ENCODE peak calls at places on chromosomes 2 and 18, in nine cellular contexts. One of them, this sample, is unnamed.

GRCh38 chr18:475202-475624 is 25.3 kb downstream of the COLEC12 start:
- DNase-seq in ELR: peak; percentile 91
- DNase-seq in stimulated activated CD8-positive, alpha-beta memory T cell treated with anti-CD3 and anti-CD28 coated beads, Interleukin-4, amount 100 ng/mL, for 1 hour: no peak
- DNase-seq in left ventricle myocardium superior: peak; percentile 44
- DNase-seq in WTC11: peak; percentile 48
- DNase-seq in endodermal cell: peak; percentile 87
- DNase-seq in bronchial epithelial cell: no peak
- DNase-seq in CD14-positive monocyte: no peak
- DNase-seq in pancreas: no peak
- DNase-seq in this sample: peak; percentile 95

GRCh38 chr2:201006704-201007103 is 43.2 kb upstream of the ORC2 start:
- DNase-seq in ELR: no peak
- DNase-seq in stimulated activated CD8-positive, alpha-beta memory T cell treated with anti-CD3 and anti-CD28 coated beads, Interleukin-4, amount 100 ng/mL, for 1 hour: no peak
- DNase-seq in left ventricle myocardium superior: no peak
- DNase-seq in WTC11: no peak
- DNase-seq in endodermal cell: no peak
- DNase-seq in bronchial epithelial cell: no peak
- DNase-seq in CD14-positive monocyte: no peak
- DNase-seq in pancreas: no peak
- DNase-seq in this sample: no peak

GRCh38 chr2:216857131-216857550 is 2.7 kb downstream of the TNP1 start:
- DNase-seq in ELR: peak; percentile 58
- DNase-seq in stimulated activated CD8-positive, alpha-beta memory T cell treated with anti-CD3 and anti-CD28 coated beads, Interleukin-4, amount 100 ng/mL, for 1 hour: no peak
- DNase-seq in left ventricle myocardium superior: no peak
- DNase-seq in WTC11: no peak
- DNase-seq in endodermal cell: no peak
- DNase-seq in bronchial epithelial cell: peak; percentile 56
- DNase-seq in CD14-positive monocyte: no peak
- DNase-seq in pancreas: no peak
- DNase-seq in this sample: no peak

GRCh38 chr18:41887100-41887499 is 67.9 kb upstream of the PIK3C3 start:
- DNase-seq in ELR: no peak
- DNase-seq in stimulated activated CD8-positive, alpha-beta memory T cell treated with anti-CD3 and anti-CD28 coated beads, Interleukin-4, amount 100 ng/mL, for 1 hour: no peak
- DNase-seq in left ventricle myocardium superior: no peak
- DNase-seq in WTC11: no peak
- DNase-seq in endodermal cell: no peak
- DNase-seq in bronchial epithelial cell: no peak
- DNase-seq in CD14-positive monocyte: no peak
- DNase-seq in pancreas: no peak
- DNase-seq in this sample: no peak

GRCh38 chr2:236334122-236334876 is 70.1 kb upstream of the ASB18 start:
- DNase-seq in ELR: no peak
- DNase-seq in stimulated activated CD8-positive, alpha-beta memory T cell treated with anti-CD3 and anti-CD28 coated beads, Interleukin-4, amount 100 ng/mL, for 1 hour: no peak
- DNase-seq in left ventricle myocardium superior: peak; percentile 71
- DNase-seq in WTC11: no peak
- DNase-seq in endodermal cell: no peak
- DNase-seq in bronchial epithelial cell: no peak
- DNase-seq in CD14-positive monocyte: no peak
- DNase-seq in pancreas: no peak
- DNase-seq in this sample: no peak

GRCh38 chr2:174771136-174771535 is 6.9 kb upstream of the CHRNA1 start:
- DNase-seq in ELR: no peak
- DNase-seq in stimulated activated CD8-positive, alpha-beta memory T cell treated with anti-CD3 and anti-CD28 coated beads, Interleukin-4, amount 100 ng/mL, for 1 hour: no peak
- DNase-seq in left ventricle myocardium superior: no peak
- DNase-seq in WTC11: no peak
- DNase-seq in endodermal cell: peak; percentile 32
- DNase-seq in bronchial epithelial cell: no peak
- DNase-seq in CD14-positive monocyte: no peak
- DNase-seq in pancreas: no peak
- DNase-seq in this sample: no peak

GRCh38 chr2:162007447-162008040 is 66.5 kb downstream of the DPP4 start:
- DNase-seq in ELR: peak; percentile 48
- DNase-seq in stimulated activated CD8-positive, alpha-beta memory T cell treated with anti-CD3 and anti-CD28 coated beads, Interleukin-4, amount 100 ng/mL, for 1 hour: no peak
- DNase-seq in left ventricle myocardium superior: no peak
- DNase-seq in WTC11: no peak
- DNase-seq in endodermal cell: no peak
- DNase-seq in bronchial epithelial cell: peak; percentile 30
- DNase-seq in CD14-positive monocyte: no peak
- DNase-seq in pancreas: no peak
- DNase-seq in this sample: no peak

GRCh38 chr2:160324161-160324768 is 124.2 kb upstream of the ITGB6 start:
- DNase-seq in ELR: peak; percentile 68
- DNase-seq in stimulated activated CD8-positive, alpha-beta memory T cell treated with anti-CD3 and anti-CD28 coated beads, Interleukin-4, amount 100 ng/mL, for 1 hour: no peak
- DNase-seq in left ventricle myocardium superior: peak; percentile 61
- DNase-seq in WTC11: peak; percentile 51
- DNase-seq in endodermal cell: peak; percentile 74
- DNase-seq in bronchial epithelial cell: peak; percentile 53
- DNase-seq in CD14-positive monocyte: peak; percentile 49
- DNase-seq in pancreas: peak; percentile 65
- DNase-seq in this sample: no peak

GRCh38 chr2:64914247-64914646 is 75.0 kb upstream of the SLC1A4 start:
- DNase-seq in ELR: no peak
- DNase-seq in stimulated activated CD8-positive, alpha-beta memory T cell treated with anti-CD3 and anti-CD28 coated beads, Interleukin-4, amount 100 ng/mL, for 1 hour: no peak
- DNase-seq in left ventricle myocardium superior: no peak
- DNase-seq in WTC11: no peak
- DNase-seq in endodermal cell: no peak
- DNase-seq in bronchial epithelial cell: no peak
- DNase-seq in CD14-positive monocyte: no peak
- DNase-seq in pancreas: no peak
- DNase-seq in this sample: no peak

GRCh38 chr2:193276988-193277387 is 1082.3 kb upstream of the TMEFF2 start:
- DNase-seq in ELR: no peak
- DNase-seq in stimulated activated CD8-positive, alpha-beta memory T cell treated with anti-CD3 and anti-CD28 coated beads, Interleukin-4, amount 100 ng/mL, for 1 hour: no peak
- DNase-seq in left ventricle myocardium superior: no peak
- DNase-seq in WTC11: no peak
- DNase-seq in endodermal cell: no peak
- DNase-seq in bronchial epithelial cell: no peak
- DNase-seq in CD14-positive monocyte: no peak
- DNase-seq in pancreas: no peak
- DNase-seq in this sample: no peak

GRCh38 chr18:34697891-34698290 is 12.2 kb upstream of the DTNA start:
- DNase-seq in ELR: no peak
- DNase-seq in stimulated activated CD8-positive, alpha-beta memory T cell treated with anti-CD3 and anti-CD28 coated beads, Interleukin-4, amount 100 ng/mL, for 1 hour: no peak
- DNase-seq in left ventricle myocardium superior: no peak
- DNase-seq in WTC11: no peak
- DNase-seq in endodermal cell: no peak
- DNase-seq in bronchial epithelial cell: peak; percentile 99
- DNase-seq in CD14-positive monocyte: no peak
- DNase-seq in pancreas: no peak
- DNase-seq in this sample: no peak

GRCh38 chr2:231710751-231711676 is 2.7 kb downstream of the PTMA start:
- DNase-seq in ELR: peak; percentile 54
- DNase-seq in stimulated activated CD8-positive, alpha-beta memory T cell treated with anti-CD3 and anti-CD28 coated beads, Interleukin-4, amount 100 ng/mL, for 1 hour: no peak
- DNase-seq in left ventricle myocardium superior: peak; percentile 61
- DNase-seq in WTC11: no peak
- DNase-seq in endodermal cell: peak; percentile 66
- DNase-seq in bronchial epithelial cell: no peak
- DNase-seq in CD14-positive monocyte: no peak
- DNase-seq in pancreas: peak; percentile 71
- DNase-seq in this sample: peak; percentile 68

GRCh38 chr2:226611944-226612318 is 187.7 kb downstream of the IRS1 start:
- DNase-seq in ELR: peak; percentile 91
- DNase-seq in stimulated activated CD8-positive, alpha-beta memory T cell treated with anti-CD3 and anti-CD28 coated beads, Interleukin-4, amount 100 ng/mL, for 1 hour: no peak
- DNase-seq in left ventricle myocardium superior: no peak
- DNase-seq in WTC11: no peak
- DNase-seq in endodermal cell: no peak
- DNase-seq in bronchial epithelial cell: peak; percentile 97
- DNase-seq in CD14-positive monocyte: no peak
- DNase-seq in pancreas: no peak
- DNase-seq in this sample: no peak

GRCh38 chr2:130727286-130727924 is 1.5 kb upstream of the GPR148 start:
- DNase-seq in ELR: peak; percentile 79
- DNase-seq in stimulated activated CD8-positive, alpha-beta memory T cell treated with anti-CD3 and anti-CD28 coated beads, Interleukin-4, amount 100 ng/mL, for 1 hour: peak; percentile 80
- DNase-seq in left ventricle myocardium superior: peak; percentile 85
- DNase-seq in WTC11: peak; percentile 95
- DNase-seq in endodermal cell: peak; percentile 99
- DNase-seq in bronchial epithelial cell: peak; percentile 65
- DNase-seq in CD14-positive monocyte: peak; percentile 43
- DNase-seq in pancreas: peak; percentile 93
- DNase-seq in this sample: peak; percentile 97

GRCh38 chr2:169091761-169092523 is 22.6 kb downstream of the DHRS9 start:
- DNase-seq in ELR: peak; percentile 43
- DNase-seq in stimulated activated CD8-positive, alpha-beta memory T cell treated with anti-CD3 and anti-CD28 coated beads, Interleukin-4, amount 100 ng/mL, for 1 hour: no peak
- DNase-seq in left ventricle myocardium superior: no peak
- DNase-seq in WTC11: no peak
- DNase-seq in endodermal cell: no peak
- DNase-seq in bronchial epithelial cell: peak; percentile 94
- DNase-seq in CD14-positive monocyte: no peak
- DNase-seq in pancreas: no peak
- DNase-seq in this sample: no peak

GRCh38 chr18:49663755-49664085 is 101.9 kb downstream of the LIPG start:
- DNase-seq in ELR: no peak
- DNase-seq in stimulated activated CD8-positive, alpha-beta memory T cell treated with anti-CD3 and anti-CD28 coated beads, Interleukin-4, amount 100 ng/mL, for 1 hour: no peak
- DNase-seq in left ventricle myocardium superior: no peak
- DNase-seq in WTC11: no peak
- DNase-seq in endodermal cell: no peak
- DNase-seq in bronchial epithelial cell: no peak
- DNase-seq in CD14-positive monocyte: no peak
- DNase-seq in pancreas: no peak
- DNase-seq in this sample: no peak

GRCh38 chr2:3487432-3487831 is 31.9 kb downstream of the ADI1 start:
- DNase-seq in ELR: no peak
- DNase-seq in stimulated activated CD8-positive, alpha-beta memory T cell treated with anti-CD3 and anti-CD28 coated beads, Interleukin-4, amount 100 ng/mL, for 1 hour: no peak
- DNase-seq in left ventricle myocardium superior: peak; percentile 62
- DNase-seq in WTC11: no peak
- DNase-seq in endodermal cell: no peak
- DNase-seq in bronchial epithelial cell: no peak
- DNase-seq in CD14-positive monocyte: no peak
- DNase-seq in pancreas: no peak
- DNase-seq in this sample: no peak

GRCh38 chr2:238286987-238287386 is 1.4 kb downstream of the PER2 start:
- DNase-seq in ELR: no peak
- DNase-seq in stimulated activated CD8-positive, alpha-beta memory T cell treated with anti-CD3 and anti-CD28 coated beads, Interleukin-4, amount 100 ng/mL, for 1 hour: no peak
- DNase-seq in left ventricle myocardium superior: peak; percentile 32
- DNase-seq in WTC11: no peak
- DNase-seq in endodermal cell: no peak
- DNase-seq in bronchial epithelial cell: peak; percentile 8
- DNase-seq in CD14-positive monocyte: no peak
- DNase-seq in pancreas: no peak
- DNase-seq in this sample: no peak

GRCh38 chr2:70089220-70089945 is 2.1 kb downstream of the PCBP1 start:
- DNase-seq in ELR: peak; percentile 38
- DNase-seq in stimulated activated CD8-positive, alpha-beta memory T cell treated with anti-CD3 and anti-CD28 coated beads, Interleukin-4, amount 100 ng/mL, for 1 hour: no peak
- DNase-seq in left ventricle myocardium superior: no peak
- DNase-seq in WTC11: peak; percentile 65
- DNase-seq in endodermal cell: peak; percentile 84
- DNase-seq in bronchial epithelial cell: no peak
- DNase-seq in CD14-positive monocyte: no peak
- DNase-seq in pancreas: no peak
- DNase-seq in this sample: no peak

GRCh38 chr2:73984203-73984921 is at the start of gene TET3:
- DNase-seq in ELR: peak; percentile 64
- DNase-seq in stimulated activated CD8-positive, alpha-beta memory T cell treated with anti-CD3 and anti-CD28 coated beads, Interleukin-4, amount 100 ng/mL, for 1 hour: peak; percentile 48
- DNase-seq in left ventricle myocardium superior: peak; percentile 80
- DNase-seq in WTC11: peak; percentile 49
- DNase-seq in endodermal cell: peak; percentile 79
- DNase-seq in bronchial epithelial cell: no peak
- DNase-seq in CD14-positive monocyte: no peak
- DNase-seq in pancreas: peak; percentile 80
- DNase-seq in this sample: no peak

GRCh38 chr2:37506407-37507068 is 162.1 kb downstream of the QPCT start:
- DNase-seq in ELR: no peak
- DNase-seq in stimulated activated CD8-positive, alpha-beta memory T cell treated with anti-CD3 and anti-CD28 coated beads, Interleukin-4, amount 100 ng/mL, for 1 hour: no peak
- DNase-seq in left ventricle myocardium superior: no peak
- DNase-seq in WTC11: no peak
- DNase-seq in endodermal cell: no peak
- DNase-seq in bronchial epithelial cell: no peak
- DNase-seq in CD14-positive monocyte: no peak
- DNase-seq in pancreas: no peak
- DNase-seq in this sample: peak; percentile 58

GRCh38 chr2:239043326-239043725 is 195.4 kb downstream of the TWIST2 start:
- DNase-seq in ELR: no peak
- DNase-seq in stimulated activated CD8-positive, alpha-beta memory T cell treated with anti-CD3 and anti-CD28 coated beads, Interleukin-4, amount 100 ng/mL, for 1 hour: no peak
- DNase-seq in left ventricle myocardium superior: no peak
- DNase-seq in WTC11: no peak
- DNase-seq in endodermal cell: no peak
- DNase-seq in bronchial epithelial cell: no peak
- DNase-seq in CD14-positive monocyte: peak; percentile 39
- DNase-seq in pancreas: no peak
- DNase-seq in this sample: no peak

GRCh38 chr2:217902281-217903141 is 100.3 kb downstream of the TNS1 start:
- DNase-seq in ELR: peak; percentile 39
- DNase-seq in stimulated activated CD8-positive, alpha-beta memory T cell treated with anti-CD3 and anti-CD28 coated beads, Interleukin-4, amount 100 ng/mL, for 1 hour: no peak
- DNase-seq in left ventricle myocardium superior: peak; percentile 87
- DNase-seq in WTC11: no peak
- DNase-seq in endodermal cell: no peak
- DNase-seq in bronchial epithelial cell: peak; percentile 90
- DNase-seq in CD14-positive monocyte: peak; percentile 99
- DNase-seq in pancreas: peak; percentile 80
- DNase-seq in this sample: no peak

GRCh38 chr2:127675335-127676261 is at the start of gene LIMS2:
- DNase-seq in ELR: peak; percentile 75
- DNase-seq in stimulated activated CD8-positive, alpha-beta memory T cell treated with anti-CD3 and anti-CD28 coated beads, Interleukin-4, amount 100 ng/mL, for 1 hour: no peak
- DNase-seq in left ventricle myocardium superior: peak; percentile 78
- DNase-seq in WTC11: peak; percentile 52
- DNase-seq in endodermal cell: peak; percentile 82
- DNase-seq in bronchial epithelial cell: no peak
- DNase-seq in CD14-positive monocyte: no peak
- DNase-seq in pancreas: peak; percentile 70
- DNase-seq in this sample: peak; percentile 74

GRCh38 chr2:187499941-187500532 is 52.0 kb upstream of the CALCRL start:
- DNase-seq in ELR: peak; percentile 77
- DNase-seq in stimulated activated CD8-positive, alpha-beta memory T cell treated with anti-CD3 and anti-CD28 coated beads, Interleukin-4, amount 100 ng/mL, for 1 hour: no peak
- DNase-seq in left ventricle myocardium superior: peak; percentile 37
- DNase-seq in WTC11: peak; percentile 67
- DNase-seq in endodermal cell: peak; percentile 82
- DNase-seq in bronchial epithelial cell: peak; percentile 48
- DNase-seq in CD14-positive monocyte: peak; percentile 50
- DNase-seq in pancreas: no peak
- DNase-seq in this sample: peak; percentile 55

GRCh38 chr18:30177056-30177455 is 865.5 kb downstream of the DSC3 start:
- DNase-seq in ELR: peak; percentile 61
- DNase-seq in stimulated activated CD8-positive, alpha-beta memory T cell treated with anti-CD3 and anti-CD28 coated beads, Interleukin-4, amount 100 ng/mL, for 1 hour: no peak
- DNase-seq in left ventricle myocardium superior: no peak
- DNase-seq in WTC11: no peak
- DNase-seq in endodermal cell: no peak
- DNase-seq in bronchial epithelial cell: peak; percentile 42
- DNase-seq in CD14-positive monocyte: no peak
- DNase-seq in pancreas: no peak
- DNase-seq in this sample: no peak

GRCh38 chr2:33291278-33292013 is 185.0 kb upstream of the RASGRP3 start:
- DNase-seq in ELR: peak; percentile 56
- DNase-seq in stimulated activated CD8-positive, alpha-beta memory T cell treated with anti-CD3 and anti-CD28 coated beads, Interleukin-4, amount 100 ng/mL, for 1 hour: no peak
- DNase-seq in left ventricle myocardium superior: no peak
- DNase-seq in WTC11: no peak
- DNase-seq in endodermal cell: no peak
- DNase-seq in bronchial epithelial cell: peak; percentile 96
- DNase-seq in CD14-positive monocyte: no peak
- DNase-seq in pancreas: no peak
- DNase-seq in this sample: no peak

GRCh38 chr2:44953686-44953976 is 12.1 kb downstream of the SIX3 start:
- DNase-seq in ELR: no peak
- DNase-seq in stimulated activated CD8-positive, alpha-beta memory T cell treated with anti-CD3 and anti-CD28 coated beads, Interleukin-4, amount 100 ng/mL, for 1 hour: no peak
- DNase-seq in left ventricle myocardium superior: no peak
- DNase-seq in WTC11: no peak
- DNase-seq in endodermal cell: peak; percentile 40
- DNase-seq in bronchial epithelial cell: no peak
- DNase-seq in CD14-positive monocyte: no peak
- DNase-seq in pancreas: no peak
- DNase-seq in this sample: no peak

GRCh38 chr2:99837103-99837591 is 305.2 kb downstream of the AFF3 start:
- DNase-seq in ELR: no peak
- DNase-seq in stimulated activated CD8-positive, alpha-beta memory T cell treated with anti-CD3 and anti-CD28 coated beads, Interleukin-4, amount 100 ng/mL, for 1 hour: no peak
- DNase-seq in left ventricle myocardium superior: no peak
- DNase-seq in WTC11: no peak
- DNase-seq in endodermal cell: no peak
- DNase-seq in bronchial epithelial cell: no peak
- DNase-seq in CD14-positive monocyte: no peak
- DNase-seq in pancreas: no peak
- DNase-seq in this sample: no peak

GRCh38 chr18:63088262-63088661 is 231.3 kb downstream of the BCL2 start:
- DNase-seq in ELR: no peak
- DNase-seq in stimulated activated CD8-positive, alpha-beta memory T cell treated with anti-CD3 and anti-CD28 coated beads, Interleukin-4, amount 100 ng/mL, for 1 hour: no peak
- DNase-seq in left ventricle myocardium superior: no peak
- DNase-seq in WTC11: peak; percentile 41
- DNase-seq in endodermal cell: peak; percentile 74
- DNase-seq in bronchial epithelial cell: no peak
- DNase-seq in CD14-positive monocyte: no peak
- DNase-seq in pancreas: no peak
- DNase-seq in this sample: peak; percentile 85

GRCh38 chr2:100008960-100009359 is 133.4 kb downstream of the AFF3 start:
- DNase-seq in ELR: no peak
- DNase-seq in stimulated activated CD8-positive, alpha-beta memory T cell treated with anti-CD3 and anti-CD28 coated beads, Interleukin-4, amount 100 ng/mL, for 1 hour: no peak
- DNase-seq in left ventricle myocardium superior: no peak
- DNase-seq in WTC11: no peak
- DNase-seq in endodermal cell: no peak
- DNase-seq in bronchial epithelial cell: peak; percentile 12
- DNase-seq in CD14-positive monocyte: no peak
- DNase-seq in pancreas: no peak
- DNase-seq in this sample: no peak